ENCODE peak calls at places on chromosome 20, in ten cellular contexts. T is right lobe of liver; A is uterus; Z is OCI-LY7; O is esophagus squamous epithelium; D is aorta; Y is CD4-positive, CD25-positive, alpha-beta regulatory T cell; M is right cardiac atrium; X is BE2C; V is iPS DF 6.9. S is an unnamed sample. For H3K4me1, the result is how much of the 10 kb centered on the place peaks cover.

GRCh38 chr20:53606364-53606985 is 12.8 kb upstream of the ZNF217 start:
- DNase-seq in T (no peak), A (no peak), Z (no peak), O (no peak), D (no peak), Y (no peak), M (no peak), X (no peak), V (no peak), S (no peak)

GRCh38 chr20:22962567-22963439 is 72.3 kb upstream of the SSTR4 start:
- DNase-seq in T (no peak), A (no peak), Z (no peak), O (no peak), D (no peak), Y (no peak), M (no peak), X (no peak), V (no peak), S (no peak)

GRCh38 chr20:25676164-25676809 is 20.4 kb downstream of the ZNF337 start:
- DNase-seq in T (no peak), A (no peak), Z (no peak), O (no peak), D (no peak), Y (no peak), M (no peak), X (no peak), V (no peak), S (no peak)

GRCh38 chr20:433300-433975 is 25.3 kb downstream of the RBCK1 start:
- DNase-seq in T (no peak), A (no peak), Z (no peak), O (no peak), D (no peak), Y (peak), M (no peak), X (no peak), V (no peak), S (no peak)

GRCh38 chr20:1876975-1877603 is 18.1 kb upstream of the SIRPA start:
- DNase-seq in T (no peak), A (no peak), Z (peak), O (no peak), D (no peak), Y (no peak), M (no peak), X (no peak), V (no peak), S (no peak)

GRCh38 chr20:9422335-9422734 is 92.1 kb upstream of the LAMP5 start:
- DNase-seq in T (no peak), A (no peak), Z (no peak), O (no peak), D (no peak), Y (no peak), M (no peak), X (no peak), V (no peak), S (no peak)

GRCh38 chr20:19735446-19735845 is 22.6 kb upstream of the RIN2 start:
- DNase-seq in T (peak), A (peak), Z (no peak), O (no peak), D (peak), Y (no peak), M (peak), X (peak), V (no peak), S (peak)

GRCh38 chr20:43448748-43449535 is 8.8 kb upstream of the SRSF6 start:
- DNase-seq in T (peak), A (peak), Z (peak), O (no peak), D (no peak), Y (peak), M (no peak), X (peak), V (no peak), S (no peak)

GRCh38 chr20:57710841-57711240 is 1.0 kb upstream of the PMEPA1 start:
- DNase-seq in T (no peak), A (no peak), Z (no peak), O (no peak), D (no peak), Y (no peak), M (no peak), X (no peak), V (no peak), S (no peak)

GRCh38 chr20:36285746-36286447 is 20.2 kb upstream of the DLGAP4 start:
- DNase-seq in T (no peak), A (no peak), Z (no peak), O (no peak), D (no peak), Y (no peak), M (no peak), X (no peak), V (no peak), S (no peak)

GRCh38 chr20:32470025-32470861 is 112.1 kb downstream of the ASXL1 start:
- DNase-seq in T (peak), A (no peak), Z (peak), O (no peak), D (no peak), Y (no peak), M (peak), X (peak), V (no peak), S (peak)

GRCh38 chr20:35303735-35304431 is 11.7 kb upstream of the FAM83C start:
- DNase-seq in T (peak), A (peak), Z (peak), O (peak), D (peak), Y (peak), M (peak), X (peak), V (peak), S (peak)

GRCh38 chr20:51738877-51739447 is 29.2 kb downstream of the ATP9A start:
- DNase-seq in T (no peak), A (no peak), Z (no peak), O (no peak), D (no peak), Y (no peak), M (no peak), X (no peak), V (no peak), S (no peak)

GRCh38 chr20:63627700-63628245 is 872 bp upstream of the GMEB2 start:
- DNase-seq in T (peak), A (no peak), Z (no peak), O (no peak), D (peak), Y (no peak), M (peak), X (no peak), V (no peak), S (no peak)

GRCh38 chr20:50794181-50794845 is 548 bp upstream of the BCAS4 start:
- DNase-seq in T (no peak), A (no peak), Z (peak), O (no peak), D (peak), Y (no peak), M (no peak), X (no peak), V (no peak), S (no peak)

GRCh38 chr20:33202451-33202850 is 14.7 kb upstream of the BPIFA3 start:
- DNase-seq in T (no peak), A (no peak), Z (no peak), O (no peak), D (no peak), Y (no peak), M (no peak), X (no peak), V (no peak), S (no peak)

GRCh38 chr20:13121840-13122515 is 99.1 kb upstream of the ISM1 start:
- DNase-seq in T (no peak), A (no peak), Z (no peak), O (no peak), D (no peak), Y (no peak), M (no peak), X (no peak), V (no peak), S (no peak)

GRCh38 chr20:22490287-22491187 is 93.8 kb downstream of the FOXA2 start:
- DNase-seq in T (peak), A (no peak), Z (no peak), O (no peak), D (no peak), Y (no peak), M (no peak), X (no peak), V (no peak), S (no peak)

GRCh38 chr20:50588034-50588736 is 78.0 kb downstream of the PTPN1 start:
- DNase-seq in T (peak), A (peak), Z (peak), O (no peak), D (peak), Y (peak), M (peak), X (peak), V (no peak), S (peak)

GRCh38 chr20:1369970-1370369 is 22.9 kb downstream of the FKBP1A start:
- DNase-seq in T (no peak), A (no peak), Z (no peak), O (no peak), D (no peak), Y (no peak), M (no peak), X (no peak), V (no peak), S (no peak)

GRCh38 chr20:53926428-53927028 is 143.9 kb downstream of the BCAS1 start:
- DNase-seq in T (no peak), A (no peak), Z (peak), O (no peak), D (no peak), Y (no peak), M (no peak), X (no peak), V (no peak), S (no peak)

GRCh38 chr20:46002008-46002407 is 6.7 kb upstream of the MMP9 start:
- DNase-seq in T (no peak), A (no peak), Z (no peak), O (no peak), D (no peak), Y (no peak), M (no peak), X (no peak), V (no peak), S (no peak)

GRCh38 chr20:12411246-12411940 is 493.7 kb downstream of the BTBD3 start:
- DNase-seq in T (no peak), A (no peak), Z (no peak), O (no peak), D (no peak), Y (no peak), M (no peak), X (no peak), V (no peak), S (no peak)

GRCh38 chr20:1144401-1145172 is 26.2 kb downstream of the PSMF1 start:
- DNase-seq in T (no peak), A (no peak), Z (no peak), O (no peak), D (no peak), Y (no peak), M (no peak), X (no peak), V (no peak), S (no peak)

GRCh38 chr20:15818651-15819071 is 754.6 kb downstream of the KIF16B start:
- DNase-seq in T (no peak), A (no peak), Z (no peak), O (no peak), D (no peak), Y (no peak), M (no peak), X (no peak), V (no peak), S (no peak)

GRCh38 chr20:50116368-50116999 is 3.5 kb upstream of the UBE2V1 start:
- DNase-seq in T (no peak), A (no peak), Z (no peak), O (no peak), D (no peak), Y (no peak), M (no peak), X (no peak), V (no peak), S (no peak)

GRCh38 chr20:24991897-24992419 is 593 bp downstream of the APMAP start:
- DNase-seq in T (peak), A (no peak), Z (peak), O (no peak), D (no peak), Y (no peak), M (peak), X (peak), V (no peak), S (no peak)

GRCh38 chr20:24256307-24256706 is 213.1 kb upstream of the SYNDIG1 start:
- DNase-seq in T (no peak), A (no peak), Z (no peak), O (no peak), D (no peak), Y (no peak), M (no peak), X (no peak), V (no peak), S (no peak)

GRCh38 chr20:21096321-21097043 is 9.7 kb downstream of the LINC00237 start:
- DNase-seq in T (no peak), A (no peak), Z (peak), O (no peak), D (no peak), Y (no peak), M (no peak), X (peak), V (no peak), S (no peak)

GRCh38 chr20:2109425-2110210 is 8.0 kb downstream of the STK35 start:
- DNase-seq in T (no peak), A (no peak), Z (no peak), O (no peak), D (no peak), Y (no peak), M (peak), X (no peak), V (no peak), S (peak)

GRCh38 chr20:1479831-1480595 is 11.2 kb downstream of the SIRPB2 start:
- DNase-seq in T (no peak), A (no peak), Z (no peak), O (no peak), D (no peak), Y (no peak), M (no peak), X (no peak), V (no peak), S (no peak)

GRCh38 chr20:34215711-34216381 is 25.4 kb upstream of the ASIP start:
- DNase-seq in T (peak), A (peak), Z (no peak), O (no peak), D (peak), Y (no peak), M (peak), X (peak), V (peak), S (peak)

GRCh38 chr20:461254-462198 is 807 bp downstream of the TBC1D20 start:
- DNase-seq in T (peak), A (peak), Z (peak), O (no peak), D (peak), Y (peak), M (peak), X (peak), V (no peak), S (peak)

GRCh38 chr20:829531-829930 is 4.0 kb upstream of the FAM110A start:
- DNase-seq in T (no peak), A (no peak), Z (no peak), O (no peak), D (no peak), Y (no peak), M (no peak), X (no peak), V (no peak), S (peak)

GRCh38 chr20:29690274-29690673 is 1567.2 kb upstream of the DEFB115 start:
- DNase-seq in T (no peak), A (no peak), Z (no peak), O (no peak), D (no peak), Y (no peak), M (peak), X (no peak), V (no peak), S (peak)

GRCh38 chr20:29689411-29690225 is 1567.8 kb upstream of the DEFB115 start:
- DNase-seq in T (no peak), A (no peak), Z (no peak), O (no peak), D (peak), Y (no peak), M (peak), X (peak), V (no peak), S (peak)

DNA sequence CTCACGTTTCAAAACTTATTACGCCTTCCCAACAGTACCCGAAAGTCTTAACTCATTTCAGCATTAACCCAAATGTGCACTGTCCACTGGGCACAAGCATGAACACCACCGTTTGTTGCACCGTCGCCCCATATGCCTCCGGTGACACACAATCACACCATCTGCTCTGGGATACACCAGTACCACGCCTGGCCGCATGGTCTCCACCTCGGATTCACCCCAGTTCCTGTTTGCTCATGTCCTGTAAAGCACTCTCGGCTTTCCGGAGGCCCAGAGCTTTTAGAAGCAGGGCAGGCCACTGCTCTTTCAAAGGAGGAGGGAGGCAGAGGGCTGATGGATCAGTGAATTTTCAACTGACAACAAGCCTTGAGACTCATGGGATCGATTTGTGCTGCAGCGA is 1570.0 kb upstream of the DEFB115 start:
- DNase-seq in T (no peak), A (no peak), Z (no peak), O (no peak), D (no peak), Y (no peak), M (peak), X (no peak), V (no peak), S (no peak)
- H3K4me1 ChIP-seq in T (under half), A (under half), Z (under half), O (under half), D (under half), Y (under half), M (under half), X (under half), V (under half), S (under half)

DNA sequence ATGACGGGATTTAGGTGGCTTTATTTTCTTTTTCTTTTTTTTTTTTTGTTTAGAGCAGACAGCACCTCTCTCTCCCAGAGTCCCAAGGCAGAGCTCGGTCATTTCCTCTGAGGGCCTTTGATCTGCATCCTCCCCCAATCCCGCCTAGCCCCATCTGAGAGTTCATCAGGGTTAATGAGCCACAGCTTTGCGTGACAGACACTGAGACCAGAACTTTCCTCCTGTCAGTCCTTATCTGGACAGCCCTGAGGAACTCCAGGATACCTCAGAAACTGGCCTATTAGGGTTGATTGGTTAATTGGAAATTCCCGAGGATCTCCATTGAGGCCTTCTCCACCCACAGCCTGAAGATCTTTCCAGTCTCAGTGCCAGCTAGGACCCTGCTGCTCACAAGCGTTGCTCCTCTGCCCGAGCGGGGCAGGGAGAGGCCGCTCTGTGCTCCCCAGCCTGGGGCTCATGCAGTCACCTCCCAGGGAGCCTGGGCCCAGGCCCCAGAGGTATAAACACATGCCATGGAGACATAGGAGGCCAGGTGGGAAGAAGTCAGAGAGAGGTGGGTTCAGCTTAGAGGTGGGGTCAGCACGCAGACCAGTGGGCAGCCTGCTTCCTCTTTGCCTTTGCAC is 1.4 kb upstream of the LRRN4 start:
- DNase-seq in T (no peak), A (no peak), Z (no peak), O (no peak), D (no peak), Y (no peak), M (no peak), X (peak), V (no peak), S (no peak)
- H3K4me1 ChIP-seq in T (under half), A (under half), Z (under half), O (under half), D (under half), Y (under half), M (under half), X (under half), V (under half), S (under half)

DNA sequence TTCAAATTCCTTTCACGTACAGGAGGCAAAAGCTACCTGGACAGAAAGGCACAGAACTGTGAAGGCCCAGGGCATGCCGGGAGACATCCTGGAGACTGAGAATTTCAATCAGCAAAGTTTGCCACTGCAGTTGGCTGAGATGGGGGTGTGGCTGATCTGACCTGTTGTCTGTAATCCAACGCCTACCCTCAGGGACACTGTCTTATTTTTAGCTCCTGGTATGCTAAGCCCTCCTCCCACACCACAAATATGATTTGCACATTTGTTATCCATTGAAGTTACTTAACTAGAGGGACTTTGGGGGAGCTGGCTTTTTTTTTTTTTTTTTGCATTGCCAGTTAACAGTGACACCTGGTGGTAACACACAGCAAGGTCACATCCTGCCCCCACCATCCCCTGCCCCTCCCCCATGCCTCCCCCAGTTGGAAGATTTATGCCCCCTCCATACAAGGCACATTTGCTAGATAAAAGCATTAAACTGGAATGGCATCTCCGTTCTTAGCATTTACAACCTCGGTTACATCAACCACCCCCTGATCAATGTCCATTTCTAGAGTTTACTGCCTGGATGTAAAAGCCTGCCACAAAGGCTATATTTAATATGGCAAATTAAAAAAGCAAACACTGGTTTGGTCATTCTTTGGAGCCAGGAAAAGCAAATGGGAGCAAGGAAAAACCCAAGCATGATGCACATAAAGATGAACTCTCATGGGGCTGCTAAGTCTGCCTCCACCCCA is 40.3 kb downstream of the TTI1 start:
- DNase-seq in T (no peak), A (no peak), Z (peak), O (no peak), D (no peak), Y (peak), M (peak), X (no peak), V (no peak), S (no peak)
- H3K4me1 ChIP-seq in T (under half), A (under half), Z (under half), O (under half), D (under half), Y (under half), M (under half), X (under half), V (under half), S (under half)

GRCh38 chr20:3786126-3786484 is 435 bp downstream of the CENPB start:
- DNase-seq in T (peak), A (peak), Z (no peak), O (no peak), D (peak), Y (peak), M (peak), X (peak), V (no peak), S (peak)
- H3K4me1 ChIP-seq in T (under half), A (under half), Z (under half), O (under half), D (under half), Y (under half), M (under half), X (under half), V (under half), S (under half)

GRCh38 chr20:47455133-47456040 is 46.3 kb upstream of the NCOA3 start:
- DNase-seq in T (no peak), A (no peak), Z (no peak), O (no peak), D (no peak), Y (no peak), M (no peak), X (no peak), V (no peak), S (no peak)

GRCh38 chr20:47453167-47453782 is 48.4 kb upstream of the NCOA3 start:
- DNase-seq in T (no peak), A (no peak), Z (peak), O (no peak), D (no peak), Y (no peak), M (no peak), X (no peak), V (no peak), S (no peak)

GRCh38 chr20:47456041-47456537 is 45.6 kb upstream of the NCOA3 start:
- DNase-seq in T (no peak), A (no peak), Z (no peak), O (no peak), D (no peak), Y (no peak), M (no peak), X (no peak), V (no peak), S (no peak)

GRCh38 chr20:47452736-47453161 is 48.9 kb upstream of the NCOA3 start:
- DNase-seq in T (no peak), A (no peak), Z (no peak), O (no peak), D (no peak), Y (no peak), M (no peak), X (no peak), V (no peak), S (no peak)

GRCh38 chr20:47454298-47455132 is 47.2 kb upstream of the NCOA3 start:
- DNase-seq in T (no peak), A (no peak), Z (peak), O (no peak), D (no peak), Y (no peak), M (no peak), X (no peak), V (no peak), S (no peak)
- H3K4me1 ChIP-seq in T (under half), A (under half), Z (half or more), O (under half), D (under half), Y (under half), M (under half), X (under half), V (under half), S (under half)

GRCh38 chr20:62328684-62329388 is 26.0 kb downstream of the ADRM1 start:
- DNase-seq in T (peak), A (no peak), Z (no peak), O (no peak), D (no peak), Y (no peak), M (no peak), X (no peak), V (no peak), S (no peak)
- H3K4me1 ChIP-seq in T (under half), A (under half), Z (under half), O (under half), D (under half), Y (under half), M (under half), X (under half), V (under half), S (under half)

S was measured in tibial artery.